ENCODE peak calls at places on chromosomes 12 and 14, in six cellular contexts. P, D, M, U, G and K are unnamed samples.

GRCh38 chr12:47133981-47134380 is 54.2 kb upstream of the AMIGO2 start:
- DNase-seq in P (no peak), D (no peak), M (no peak), U (no peak), G (no peak), K (peak)

GRCh38 chr12:4270670-4271432 is 2.7 kb upstream of the CCND2 start:
- DNase-seq in P (peak), D (peak), M (peak), U (peak), G (peak), K (peak)

GRCh38 chr14:75577090-75577489 is 1.3 kb upstream of the FLVCR2 start:
- DNase-seq in P (no peak), D (no peak), M (no peak), U (no peak), G (no peak), K (no peak)

GRCh38 chr14:100850841-100851585 is 25.1 kb downstream of the MEG3 start:
- DNase-seq in P (peak), D (peak), M (peak), U (peak), G (peak), K (no peak)

GRCh38 chr12:116609715-116610114 is 50.5 kb downstream of the MAP1LC3B2 start:
- DNase-seq in P (no peak), D (no peak), M (peak), U (peak), G (peak), K (peak)

GRCh38 chr12:77062846-77063461 is 2.4 kb downstream of the E2F7 start:
- DNase-seq in P (no peak), D (no peak), M (no peak), U (peak), G (no peak), K (peak)

GRCh38 chr12:112314981-112315380 is 67.2 kb downstream of the HECTD4 start:
- DNase-seq in P (no peak), D (no peak), M (no peak), U (peak), G (no peak), K (no peak)

GRCh38 chr14:75125617-75126016 is 1.2 kb downstream of the NEK9 start:
- DNase-seq in P (no peak), D (no peak), M (no peak), U (peak), G (no peak), K (peak)

GRCh38 chr14:99395904-99396530 is 84.6 kb downstream of the SETD3 start:
- DNase-seq in P (no peak), D (no peak), M (no peak), U (peak), G (no peak), K (no peak)

GRCh38 chr12:95117178-95117599 is 43.8 kb upstream of the NR2C1 start:
- DNase-seq in P (no peak), D (peak), M (peak), U (peak), G (peak), K (peak)

GRCh38 chr12:114976959-114977358 is 293.0 kb upstream of the TBX3 start:
- DNase-seq in P (no peak), D (no peak), M (no peak), U (peak), G (no peak), K (peak)

GRCh38 chr12:90770861-90771260 is 184.1 kb downstream of the CCER1 start:
- DNase-seq in P (no peak), D (no peak), M (no peak), U (peak), G (no peak), K (no peak)

GRCh38 chr14:91417983-91418386 is 365 bp upstream of the CCDC88C start:
- DNase-seq in P (no peak), D (peak), M (no peak), U (no peak), G (peak), K (no peak)

GRCh38 chr14:68814376-68815287 is 21.8 kb upstream of the ZFP36L1 start:
- DNase-seq in P (no peak), D (peak), M (peak), U (peak), G (peak), K (no peak)

GRCh38 chr14:70097576-70098256 is 91.0 kb downstream of the SLC8A3 start:
- DNase-seq in P (no peak), D (no peak), M (no peak), U (no peak), G (no peak), K (no peak)

GRCh38 chr14:50399251-50400032 is 2.8 kb upstream of the CDKL1 start:
- DNase-seq in P (no peak), D (no peak), M (no peak), U (peak), G (no peak), K (no peak)

GRCh38 chr12:119802472-119802871 is 74.6 kb downstream of the CIT start:
- DNase-seq in P (peak), D (no peak), M (no peak), U (peak), G (no peak), K (peak)

GRCh38 chr12:48157016-48157888 is at the start of gene ASB8:
- DNase-seq in P (peak), D (peak), M (peak), U (peak), G (peak), K (peak)

GRCh38 chr14:101499080-101499479 is 62.2 kb upstream of the DIO3 start:
- DNase-seq in P (peak), D (peak), M (no peak), U (no peak), G (no peak), K (no peak)

GRCh38 chr12:123720141-123720814 is 8.1 kb downstream of the ATP6V0A2 start:
- DNase-seq in P (no peak), D (no peak), M (no peak), U (no peak), G (no peak), K (no peak)

GRCh38 chr14:43706901-43707300 is 800.2 kb downstream of the FSCB start:
- DNase-seq in P (no peak), D (no peak), M (no peak), U (peak), G (no peak), K (no peak)

GRCh38 chr12:107443320-107444090 is 242.1 kb upstream of the PWP1 start:
- DNase-seq in P (no peak), D (no peak), M (no peak), U (no peak), G (no peak), K (no peak)
- TF ChIP-seq CTCF in P (no peak), D (no peak), M (no peak), U (no peak), G (no peak), K (no peak)

GRCh38 chr12:56805282-56805855 is 42.2 kb downstream of the HSD17B6 start:
- DNase-seq in P (no peak), D (no peak), M (no peak), U (no peak), G (no peak), K (no peak)

GRCh38 chr12:56804684-56805083 is 41.6 kb downstream of the HSD17B6 start:
- DNase-seq in P (no peak), D (no peak), M (no peak), U (no peak), G (no peak), K (no peak)

GRCh38 chr12:56806303-56806702 is 43.2 kb downstream of the HSD17B6 start:
- DNase-seq in P (no peak), D (no peak), M (no peak), U (no peak), G (no peak), K (no peak)

GRCh38 chr12:56803750-56804149 is 40.6 kb downstream of the HSD17B6 start:
- DNase-seq in P (no peak), D (no peak), M (no peak), U (no peak), G (no peak), K (peak)

GRCh38 chr12:56804169-56804568 is 41.0 kb downstream of the HSD17B6 start:
- DNase-seq in P (no peak), D (no peak), M (no peak), U (no peak), G (no peak), K (no peak)
- TF ChIP-seq CTCF in P (no peak), D (no peak), M (no peak), U (no peak), G (no peak), K (no peak)

GRCh38 chr12:65100140-65100539 is 21.0 kb downstream of the WIF1 start:
- DNase-seq in P (no peak), D (no peak), M (no peak), U (no peak), G (peak), K (peak)
- TF ChIP-seq CTCF in P (no peak), D (no peak), M (peak), U (no peak), G (peak), K (no peak)

GRCh38 chr14:54622189-54622958 is 55.4 kb downstream of the SAMD4A start:
- DNase-seq in P (no peak), D (no peak), M (no peak), U (no peak), G (no peak), K (no peak)

GRCh38 chr14:54625158-54625557 is 58.2 kb downstream of the SAMD4A start:
- DNase-seq in P (no peak), D (no peak), M (no peak), U (peak), G (peak), K (no peak)

GRCh38 chr14:54617467-54617866 is 50.5 kb downstream of the SAMD4A start:
- DNase-seq in P (no peak), D (no peak), M (no peak), U (peak), G (no peak), K (peak)

GRCh38 chr14:54623279-54624004 is 56.5 kb downstream of the SAMD4A start:
- DNase-seq in P (no peak), D (no peak), M (no peak), U (no peak), G (no peak), K (no peak)

GRCh38 chr14:54621686-54622085 is 54.8 kb downstream of the SAMD4A start:
- DNase-seq in P (no peak), D (no peak), M (no peak), U (no peak), G (no peak), K (peak)
- TF ChIP-seq CTCF in P (no peak), D (no peak), M (no peak), U (no peak), G (no peak), K (no peak)

GRCh38 chr12:121512561-121512960 is 68.3 kb downstream of the KDM2B start:
- DNase-seq in P (no peak), D (peak), M (no peak), U (no peak), G (no peak), K (no peak)

GRCh38 chr12:121515615-121516014 is 65.2 kb downstream of the KDM2B start:
- DNase-seq in P (no peak), D (no peak), M (no peak), U (no peak), G (no peak), K (no peak)

GRCh38 chr12:121511931-121512330 is 68.9 kb downstream of the KDM2B start:
- DNase-seq in P (no peak), D (no peak), M (no peak), U (no peak), G (no peak), K (no peak)

GRCh38 chr12:121514184-121514742 is 66.6 kb downstream of the KDM2B start:
- DNase-seq in P (no peak), D (no peak), M (no peak), U (no peak), G (no peak), K (no peak)

GRCh38 chr12:121513464-121514183 is 67.2 kb downstream of the KDM2B start:
- DNase-seq in P (no peak), D (no peak), M (peak), U (no peak), G (peak), K (no peak)
- TF ChIP-seq CTCF in P (no peak), D (no peak), M (no peak), U (no peak), G (no peak), K (no peak)

GRCh38 chr12:72570601-72571000 is 298.4 kb downstream of the TRHDE start:
- DNase-seq in P (no peak), D (no peak), M (peak), U (no peak), G (peak), K (no peak)
- TF ChIP-seq CTCF in P (no peak), D (no peak), M (no peak), U (no peak), G (peak), K (peak)

GRCh38 chr14:58637040-58637390 is 747 bp upstream of the DACT1 start:
- DNase-seq in P (peak), D (peak), M (peak), U (peak), G (no peak), K (peak)

GRCh38 chr14:58639842-58640484 is 2.2 kb downstream of the DACT1 start:
- DNase-seq in P (no peak), D (no peak), M (peak), U (peak), G (peak), K (peak)

GRCh38 chr14:58637391-58638230 is at the start of gene DACT1:
- DNase-seq in P (peak), D (peak), M (peak), U (peak), G (peak), K (peak)

GRCh38 chr14:58636129-58636528 is 1.6 kb upstream of the DACT1 start:
- DNase-seq in P (no peak), D (no peak), M (no peak), U (no peak), G (no peak), K (no peak)

DNA sequence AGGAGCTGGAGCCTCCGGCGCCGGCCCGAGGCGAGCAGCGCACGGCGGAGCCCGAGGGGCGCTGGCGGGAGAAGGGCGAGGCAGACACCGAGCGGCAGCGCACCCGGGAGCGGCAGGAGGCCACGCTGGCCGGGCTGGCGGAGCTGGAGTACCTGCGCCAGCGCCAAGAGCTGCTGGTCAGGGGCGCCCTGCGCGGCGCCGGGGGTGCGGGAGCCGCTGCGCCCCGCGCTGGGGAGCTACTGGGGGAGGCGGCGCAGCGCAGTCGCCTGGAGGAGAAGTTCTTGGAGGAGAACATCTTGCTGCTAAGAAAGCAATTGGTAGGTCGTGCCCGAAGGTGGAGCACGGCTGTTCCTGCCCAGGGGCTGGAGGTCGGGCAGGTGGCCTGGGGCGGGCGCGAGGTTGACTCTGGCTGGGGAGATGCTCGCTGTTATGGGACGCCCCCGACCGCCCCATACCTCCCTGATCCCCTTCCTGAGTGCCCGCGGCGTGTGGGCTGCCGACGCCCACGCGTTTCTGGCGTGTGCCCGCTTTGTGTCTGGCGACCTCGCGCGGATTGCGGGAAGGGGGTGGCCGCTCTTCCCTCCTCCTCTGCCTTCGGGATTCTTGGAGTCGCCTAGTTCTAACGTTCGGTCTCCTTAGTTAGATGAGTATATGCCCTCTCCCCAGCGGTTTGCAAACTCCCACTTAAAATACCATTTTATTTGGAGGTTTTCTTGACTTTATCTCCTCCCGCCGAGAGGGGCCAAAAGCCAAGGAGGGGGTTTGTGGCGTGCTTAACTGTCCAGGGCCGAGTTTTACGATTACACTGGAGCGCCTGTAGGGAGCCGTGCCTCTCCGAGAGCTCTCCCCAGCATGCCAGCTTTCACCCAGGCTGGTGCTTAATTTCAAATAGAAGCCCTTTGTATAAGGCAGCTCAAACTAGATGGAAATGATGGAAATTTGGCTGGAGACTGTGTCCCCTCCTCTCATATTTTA is 756 bp downstream of the DACT1 start:
- DNase-seq in P (peak), D (peak), M (peak), U (peak), G (peak), K (peak)
- TF ChIP-seq CTCF in P (no peak), D (no peak), M (peak), U (no peak), G (no peak), K (no peak)

DNA sequence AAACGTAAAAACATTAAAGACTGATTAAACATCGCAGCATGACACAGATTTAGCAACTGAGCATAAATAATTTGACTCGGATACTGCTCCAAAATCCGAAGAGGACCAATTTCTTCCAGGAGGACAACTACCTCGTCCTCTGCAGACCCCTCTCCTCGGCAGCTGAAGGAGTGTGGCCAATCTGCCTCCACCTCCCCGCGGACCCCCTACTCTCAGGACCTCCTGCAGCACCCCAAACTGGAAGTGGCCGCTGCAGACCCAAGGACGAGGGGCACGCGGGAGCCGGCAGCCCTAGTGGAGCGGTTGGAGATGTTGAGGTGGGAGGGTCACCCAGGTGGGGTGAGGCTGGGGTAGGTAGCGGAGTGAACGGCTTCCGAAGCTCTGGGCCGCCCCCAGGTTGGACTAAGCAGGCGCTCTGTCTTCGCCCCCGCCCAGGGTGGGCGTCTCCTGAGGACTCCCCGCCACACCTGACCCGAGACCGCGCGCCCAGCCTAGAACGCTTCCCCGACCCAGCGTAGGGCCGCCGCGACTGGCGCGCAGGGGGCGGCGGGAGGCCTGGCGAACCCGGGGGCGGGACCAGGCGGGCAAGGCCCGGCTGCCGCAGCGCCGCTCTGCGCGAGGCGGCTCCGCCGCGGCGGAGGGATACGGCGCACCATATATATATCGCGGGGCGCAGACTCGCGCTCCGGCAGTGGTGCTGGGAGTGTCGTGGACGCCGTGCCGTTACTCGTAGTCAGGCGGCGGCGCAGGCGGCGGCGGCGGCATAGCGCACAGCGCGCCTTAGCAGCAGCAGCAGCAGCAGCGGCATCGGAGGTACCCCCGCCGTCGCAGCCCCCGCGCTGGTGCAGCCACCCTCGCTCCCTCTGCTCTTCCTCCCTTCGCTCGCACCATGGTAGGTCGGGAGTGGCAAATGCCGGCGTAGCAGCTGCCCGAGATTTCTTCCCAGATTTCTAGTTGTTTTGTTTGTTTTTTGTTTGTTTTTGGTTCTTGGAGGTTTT is at the start of gene CALM1:
- DNase-seq in P (peak), D (peak), M (peak), U (peak), G (peak), K (peak)
- TF ChIP-seq CTCF in P (peak), D (no peak), M (no peak), U (no peak), G (no peak), K (no peak)